ENCODE peak calls at places on chromosomes 4 and X, in six cellular contexts. L is HCT116, W is fibroblast of lung, Z is neural progenitor cell, M is MM.1S, N is mammary epithelial cell. Q is an unnamed sample.

GRCh38 chr4:95167809-95168208 is 381.0 kb downstream of the UNC5C start:
- DNase-seq in L (no peak), W (no peak), Z (peak), M (no peak), N (no peak), Q (no peak)

GRCh38 chr4:87366763-87367162 is 24.2 kb downstream of the HSD17B11 start:
- DNase-seq in L (no peak), W (no peak), Z (no peak), M (no peak), N (no peak), Q (no peak)

GRCh38 chrX:27890611-27891010 is 82.8 kb downstream of the MAGEB10 start:
- DNase-seq in L (peak), W (peak), Z (no peak), M (no peak), N (peak), Q (peak)

GRCh38 chr4:112448211-112448745 is 67.7 kb downstream of the NEUROG2 start:
- DNase-seq in L (no peak), W (no peak), Z (peak), M (no peak), N (peak), Q (no peak)

GRCh38 chr4:99506781-99507180 is 4.0 kb upstream of the C4orf17 start:
- DNase-seq in L (no peak), W (no peak), Z (no peak), M (no peak), N (no peak), Q (no peak)

GRCh38 chrX:103817502-103817901 is 14.6 kb downstream of the RAB9B start:
- DNase-seq in L (peak), W (no peak), Z (peak), M (peak), N (no peak), Q (no peak)

GRCh38 chr4:98604723-98605122 is 53.7 kb downstream of the TSPAN5 start:
- DNase-seq in L (no peak), W (peak), Z (no peak), M (no peak), N (no peak), Q (peak)

GRCh38 chrX:148466292-148466691 is 34.1 kb upstream of the AFF2 start:
- DNase-seq in L (no peak), W (peak), Z (no peak), M (no peak), N (peak), Q (peak)

GRCh38 chr4:161920304-161921052 is 243.3 kb downstream of the FSTL5 start:
- DNase-seq in L (no peak), W (no peak), Z (no peak), M (no peak), N (no peak), Q (no peak)

GRCh38 chr4:113764720-113765264 is 3.3 kb upstream of the CAMK2D start:
- DNase-seq in L (no peak), W (no peak), Z (no peak), M (no peak), N (no peak), Q (no peak)

GRCh38 chr4:126794363-126794762 is 838.4 kb upstream of the INTU start:
- DNase-seq in L (no peak), W (peak), Z (no peak), M (no peak), N (peak), Q (peak)

GRCh38 chr4:60195256-60195655 is 1004.9 kb upstream of the ADGRL3 start:
- DNase-seq in L (no peak), W (no peak), Z (no peak), M (no peak), N (no peak), Q (no peak)

GRCh38 chr4:140237616-140238352 is 83.8 kb upstream of the MAML3 start:
- DNase-seq in L (no peak), W (peak), Z (peak), M (no peak), N (no peak), Q (peak)

GRCh38 chr4:576245-576821 is at the start of gene TMEM271:
- DNase-seq in L (no peak), W (no peak), Z (peak), M (no peak), N (no peak), Q (no peak)

GRCh38 chrX:3295731-3296130 is 50.7 kb downstream of the MXRA5 start:
- DNase-seq in L (peak), W (peak), Z (peak), M (no peak), N (peak), Q (no peak)

GRCh38 chr4:137370206-137370633 is 162.1 kb downstream of the PCDH18 start:
- DNase-seq in L (no peak), W (peak), Z (no peak), M (no peak), N (peak), Q (peak)

GRCh38 chr4:41964401-41964800 is 17.2 kb upstream of the DCAF4L1 start:
- DNase-seq in L (no peak), W (no peak), Z (no peak), M (no peak), N (no peak), Q (no peak)

GRCh38 chrX:139639253-139639652 is 68.7 kb downstream of the MCF2 start:
- DNase-seq in L (no peak), W (no peak), Z (no peak), M (no peak), N (no peak), Q (no peak)

GRCh38 chr4:41438564-41438963 is 99.4 kb upstream of the LIMCH1 start:
- DNase-seq in L (no peak), W (no peak), Z (no peak), M (no peak), N (peak), Q (no peak)

GRCh38 chrX:41481264-41482109 is 34.3 kb downstream of the NYX start:
- DNase-seq in L (peak), W (no peak), Z (peak), M (no peak), N (no peak), Q (no peak)

GRCh38 chrX:144275403-144275802 is 391.5 kb downstream of the UBE2NL start:
- DNase-seq in L (no peak), W (no peak), Z (no peak), M (no peak), N (peak), Q (no peak)

GRCh38 chr4:153438916-153439756 is 27.0 kb upstream of the TMEM131L start:
- DNase-seq in L (no peak), W (no peak), Z (no peak), M (peak), N (no peak), Q (no peak)

GRCh38 chrX:107454302-107454701 is 4.8 kb downstream of the FRMPD3 start:
- DNase-seq in L (peak), W (peak), Z (no peak), M (no peak), N (peak), Q (peak)

GRCh38 chrX:24506082-24506481 is 41.0 kb downstream of the PDK3 start:
- DNase-seq in L (no peak), W (peak), Z (no peak), M (no peak), N (peak), Q (peak)

GRCh38 chr4:4872148-4872903 is 12.9 kb downstream of the MSX1 start:
- DNase-seq in L (no peak), W (no peak), Z (peak), M (no peak), N (no peak), Q (no peak)
- TF ChIP-seq EZH2 in L (no peak), W (peak), Z (peak), M (no peak), N (peak), Q (peak)

GRCh38 chrX:17860179-17860780 is 818 bp downstream of the RAI2 start:
- DNase-seq in L (no peak), W (peak), Z (peak), M (no peak), N (no peak), Q (no peak)
- TF ChIP-seq EZH2 in L (no peak), W (no peak), Z (peak), M (no peak), N (no peak), Q (peak)

GRCh38 chr4:25112349-25113008 is 47.8 kb downstream of the SEPSECS start:
- DNase-seq in L (no peak), W (no peak), Z (no peak), M (no peak), N (no peak), Q (no peak)
- TF ChIP-seq EZH2 in L (no peak), W (no peak), Z (no peak), M (no peak), N (no peak), Q (no peak)

GRCh38 chr4:173532725-173533511 is 2.9 kb upstream of the HAND2 start:
- DNase-seq in L (no peak), W (no peak), Z (no peak), M (no peak), N (no peak), Q (no peak)

GRCh38 chr4:173531085-173531965 is 1.3 kb upstream of the HAND2 start:
- DNase-seq in L (no peak), W (no peak), Z (peak), M (no peak), N (no peak), Q (no peak)

GRCh38 chr4:173529505-173530325 is at the start of gene HAND2:
- DNase-seq in L (no peak), W (peak), Z (peak), M (no peak), N (no peak), Q (no peak)

GRCh38 chr4:173528378-173529321 is 1.4 kb downstream of the HAND2 start:
- DNase-seq in L (no peak), W (no peak), Z (peak), M (no peak), N (no peak), Q (no peak)

DNA sequence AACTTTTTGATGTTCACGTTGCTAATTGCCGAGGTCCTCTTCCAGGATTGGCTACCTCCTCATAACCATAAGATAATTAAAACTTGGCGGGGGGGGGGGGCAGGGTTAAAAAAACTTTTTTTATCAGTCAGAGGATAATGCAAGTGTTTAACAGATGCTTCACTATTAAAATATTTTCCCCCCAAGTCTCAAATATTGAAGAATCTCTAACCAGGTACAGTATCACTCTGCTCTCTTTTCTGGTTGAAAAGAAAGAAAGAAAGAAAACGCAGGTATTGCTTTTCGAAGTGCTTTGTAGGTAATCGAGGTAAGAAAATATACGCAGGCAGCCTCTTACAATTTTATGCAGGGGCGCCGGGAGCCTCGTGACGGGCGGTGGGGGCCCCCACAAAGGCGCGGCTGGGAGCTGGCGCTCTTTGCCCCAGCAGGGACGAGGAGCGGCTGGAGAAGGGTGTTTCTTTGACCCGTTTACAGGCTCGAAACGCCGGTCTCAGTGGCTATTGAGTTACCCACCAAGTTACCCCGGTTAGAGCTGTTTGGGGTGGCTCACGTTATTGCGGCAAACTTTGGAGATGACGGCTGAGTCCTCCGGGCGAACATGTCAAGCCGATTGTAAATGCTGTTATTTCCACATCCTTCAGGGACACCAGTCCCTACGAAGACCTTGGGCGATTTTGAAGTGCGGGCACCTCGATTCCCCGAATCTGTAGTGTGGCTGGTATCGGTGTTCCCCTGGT is 465 bp upstream of the HAND2 start:
- DNase-seq in L (no peak), W (no peak), Z (peak), M (no peak), N (no peak), Q (no peak)
- TF ChIP-seq EZH2 in L (no peak), W (peak), Z (peak), M (no peak), N (peak), Q (no peak)

Q was measured in astrocyte.